ENCODE peak calls at places on chromosomes 6 and 20, in four cellular contexts. One of them, this sample, is unnamed.

GRCh38 chr20:32528291-32528891 is 56.7 kb downstream of the NOL4L start:
- DNase-seq in IMR-90: no peak
- DNase-seq in left ventricle myocardium inferior: peak; percentile 73
- DNase-seq in psoas muscle: no peak
- DNase-seq in this sample: peak; percentile 54

GRCh38 chr6:150492507-150492906 is 107.2 kb upstream of the PLEKHG1 start:
- DNase-seq in IMR-90: no peak
- DNase-seq in left ventricle myocardium inferior: no peak
- DNase-seq in psoas muscle: no peak
- DNase-seq in this sample: peak; percentile 22

GRCh38 chr6:156507106-156507505 is 270.1 kb upstream of the ARID1B start:
- DNase-seq in IMR-90: no peak
- DNase-seq in left ventricle myocardium inferior: no peak
- DNase-seq in psoas muscle: no peak
- DNase-seq in this sample: no peak

GRCh38 chr20:50294164-50295088 is 103.8 kb downstream of the CEBPB start:
- DNase-seq in IMR-90: no peak
- DNase-seq in left ventricle myocardium inferior: no peak
- DNase-seq in psoas muscle: peak; percentile 59
- DNase-seq in this sample: no peak

GRCh38 chr20:34522969-34523871 is 7.0 kb downstream of the DYNLRB1 start:
- DNase-seq in IMR-90: peak; percentile 81
- DNase-seq in left ventricle myocardium inferior: peak; percentile 32
- DNase-seq in psoas muscle: peak; percentile 79
- DNase-seq in this sample: peak; percentile 68

GRCh38 chr6:79947191-79948173 is at the start of gene ELOVL4:
- DNase-seq in IMR-90: peak; percentile 74
- DNase-seq in left ventricle myocardium inferior: peak; percentile 67
- DNase-seq in psoas muscle: peak; percentile 68
- DNase-seq in this sample: peak; percentile 88

GRCh38 chr6:163165922-163166321 is 248.6 kb upstream of the QKI start:
- DNase-seq in IMR-90: no peak
- DNase-seq in left ventricle myocardium inferior: no peak
- DNase-seq in psoas muscle: no peak
- DNase-seq in this sample: no peak

GRCh38 chr6:14665827-14666724 is 548.5 kb downstream of the CD83 start:
- DNase-seq in IMR-90: peak; percentile 100
- DNase-seq in left ventricle myocardium inferior: no peak
- DNase-seq in psoas muscle: no peak
- DNase-seq in this sample: peak; percentile 38

GRCh38 chr20:15406072-15406471 is 1068.7 kb upstream of the FLRT3 start:
- DNase-seq in IMR-90: no peak
- DNase-seq in left ventricle myocardium inferior: no peak
- DNase-seq in psoas muscle: no peak
- DNase-seq in this sample: no peak
- H3K4me1 ChIP-seq in IMR-90: no peaks in the 10 kb centered on the region
- H3K4me1 ChIP-seq in left ventricle myocardium inferior: no peaks in the 10 kb centered on the region
- H3K4me1 ChIP-seq in psoas muscle: no peaks in the 10 kb centered on the region
- H3K4me1 ChIP-seq in this sample: no peaks in the 10 kb centered on the region

DNA sequence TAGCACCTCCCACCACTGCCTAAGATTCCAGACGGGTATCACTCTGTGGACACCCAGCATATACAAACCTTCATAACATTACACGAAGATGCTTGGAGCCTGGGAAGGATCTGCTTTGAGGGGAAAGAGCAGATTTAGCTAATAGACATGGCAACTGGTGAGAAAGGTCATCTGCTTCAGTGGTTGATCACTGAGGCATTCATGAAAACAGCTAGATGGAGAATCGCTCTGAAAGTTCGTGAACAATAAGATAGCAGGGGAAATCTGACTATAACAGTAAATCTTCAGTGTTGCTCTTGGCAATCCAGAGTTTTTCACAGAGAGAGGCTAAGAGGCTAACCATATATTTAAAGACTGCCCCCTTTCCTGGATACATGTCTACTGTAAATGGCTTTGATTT is 245.3 kb downstream of the FARS2 start:
- DNase-seq in IMR-90: no peak
- DNase-seq in left ventricle myocardium inferior: no peak
- DNase-seq in psoas muscle: no peak
- DNase-seq in this sample: no peak
- H3K4me3 ChIP-seq in IMR-90: no peak overlapping the region
- H3K4me3 ChIP-seq in left ventricle myocardium inferior: no peak overlapping the region
- H3K4me3 ChIP-seq in psoas muscle: no peak overlapping the region
- H3K4me3 ChIP-seq in this sample: no peak overlapping the region

GRCh38 chr20:46406200-46406985 is at the start of gene ELMO2:
- DNase-seq in IMR-90: peak; percentile 95
- DNase-seq in left ventricle myocardium inferior: peak; percentile 99
- DNase-seq in psoas muscle: peak; percentile 97
- DNase-seq in this sample: peak; percentile 99

GRCh38 chr20:46406986-46407670 is 713 bp upstream of the ELMO2 start:
- DNase-seq in IMR-90: peak; percentile 15
- DNase-seq in left ventricle myocardium inferior: peak; percentile 69
- DNase-seq in psoas muscle: peak; percentile 87
- DNase-seq in this sample: peak; percentile 77

GRCh38 chr20:46411637-46412036 is 5.2 kb upstream of the ELMO2 start:
- DNase-seq in IMR-90: no peak
- DNase-seq in left ventricle myocardium inferior: no peak
- DNase-seq in psoas muscle: no peak
- DNase-seq in this sample: no peak

GRCh38 chr20:46408281-46408731 is 1.9 kb upstream of the ELMO2 start:
- DNase-seq in IMR-90: no peak
- DNase-seq in left ventricle myocardium inferior: no peak
- DNase-seq in psoas muscle: no peak
- DNase-seq in this sample: no peak

DNA sequence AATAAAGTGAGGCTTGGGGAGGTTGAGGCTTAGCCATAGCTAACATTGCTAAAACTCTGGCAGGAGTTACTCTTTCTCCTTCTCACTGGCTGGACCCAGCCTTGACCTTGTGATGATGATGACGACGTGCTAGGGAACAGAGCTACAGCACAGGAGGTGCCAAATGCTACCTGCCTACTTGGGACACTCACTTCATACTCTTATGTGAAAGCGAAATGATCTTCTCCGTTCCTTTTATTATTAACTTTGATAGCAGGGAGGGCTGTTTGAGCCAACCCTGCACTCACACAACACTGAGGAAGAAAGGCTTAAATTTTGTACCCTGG is 1.2 kb upstream of the ELMO2 start:
- DNase-seq in IMR-90: no peak
- DNase-seq in left ventricle myocardium inferior: no peak
- DNase-seq in psoas muscle: no peak
- DNase-seq in this sample: no peak
- H3K4me1 ChIP-seq in IMR-90: peaks cover 9% of the 10 kb centered on the region
- H3K4me1 ChIP-seq in left ventricle myocardium inferior: peaks cover 49% of the 10 kb centered on the region
- H3K4me1 ChIP-seq in psoas muscle: peaks cover 26% of the 10 kb centered on the region
- H3K4me1 ChIP-seq in this sample: peaks cover 22% of the 10 kb centered on the region

GRCh38 chr6:33392979-33393378 is 1.4 kb downstream of the KIFC1 start:
- DNase-seq in IMR-90: no peak
- DNase-seq in left ventricle myocardium inferior: no peak
- DNase-seq in psoas muscle: no peak
- DNase-seq in this sample: no peak

GRCh38 chr6:33391278-33392167 is at the start of gene KIFC1:
- DNase-seq in IMR-90: peak; percentile 100
- DNase-seq in left ventricle myocardium inferior: peak; percentile 99
- DNase-seq in psoas muscle: peak; percentile 100
- DNase-seq in this sample: peak; percentile 99

GRCh38 chr6:33390173-33390572 is 1.4 kb upstream of the KIFC1 start:
- DNase-seq in IMR-90: no peak
- DNase-seq in left ventricle myocardium inferior: no peak
- DNase-seq in psoas muscle: no peak
- DNase-seq in this sample: no peak

GRCh38 chr6:33392168-33392947 is 735 bp downstream of the KIFC1 start:
- DNase-seq in IMR-90: peak; percentile 44
- DNase-seq in left ventricle myocardium inferior: no peak
- DNase-seq in psoas muscle: no peak
- DNase-seq in this sample: no peak

DNA sequence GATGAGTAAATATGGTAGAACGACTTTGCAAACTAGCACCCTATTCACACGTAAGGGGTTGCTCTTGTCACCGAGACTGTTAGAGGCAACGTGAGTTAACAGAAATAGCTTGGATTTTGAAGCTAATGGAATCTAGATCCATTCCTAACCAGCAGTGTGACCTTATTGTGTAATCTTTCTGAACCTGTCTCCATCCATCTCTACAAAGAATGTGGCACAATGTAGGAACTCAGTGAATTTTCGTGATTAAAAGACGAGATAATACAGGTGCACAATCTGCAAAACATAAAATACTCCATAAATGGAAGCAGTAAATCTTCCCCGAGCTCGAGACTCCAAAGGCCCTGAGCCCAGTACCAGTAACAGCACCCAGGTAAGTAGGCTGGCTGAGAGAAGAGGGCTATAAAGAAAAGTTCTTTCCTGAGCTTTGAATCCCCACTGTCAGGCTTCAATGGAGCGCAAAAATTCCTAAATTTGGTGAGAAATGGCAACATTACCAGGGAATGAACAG is 801 bp upstream of the KIFC1 start:
- DNase-seq in IMR-90: no peak
- DNase-seq in left ventricle myocardium inferior: no peak
- DNase-seq in psoas muscle: no peak
- DNase-seq in this sample: no peak
- H3K4me3 ChIP-seq in IMR-90: peak overlapping the region; percentile 1
- H3K4me3 ChIP-seq in left ventricle myocardium inferior: peak overlapping the region; percentile 68
- H3K4me3 ChIP-seq in psoas muscle: peak overlapping the region; percentile 73
- H3K4me3 ChIP-seq in this sample: peak overlapping the region; percentile 51

GRCh38 chr20:17863209-17863576 is 105.4 kb downstream of the SNX5 start:
- DNase-seq in IMR-90: no peak
- DNase-seq in left ventricle myocardium inferior: no peak
- DNase-seq in psoas muscle: no peak
- DNase-seq in this sample: no peak
- H3K4me1 ChIP-seq in IMR-90: peaks cover 2% of the 10 kb centered on the region
- H3K4me1 ChIP-seq in left ventricle myocardium inferior: peaks cover 30% of the 10 kb centered on the region
- H3K4me1 ChIP-seq in psoas muscle: peaks cover 11% of the 10 kb centered on the region
- H3K4me1 ChIP-seq in this sample: peaks cover 20% of the 10 kb centered on the region

GRCh38 chr6:36129889-36130671 is at the start of gene MAPK13:
- DNase-seq in IMR-90: peak; percentile 40
- DNase-seq in left ventricle myocardium inferior: no peak
- DNase-seq in psoas muscle: no peak
- DNase-seq in this sample: no peak
- H3K4me3 ChIP-seq in IMR-90: peak within 1 kb of the TSS; percentile 6
- H3K4me3 ChIP-seq in left ventricle myocardium inferior: peak within 1 kb of the TSS; percentile 57
- H3K4me3 ChIP-seq in psoas muscle: peak within 1 kb of the TSS; percentile 62
- H3K4me3 ChIP-seq in this sample: peak within 1 kb of the TSS; percentile 66

GRCh38 chr20:60883517-60883916 is 368.5 kb upstream of the CDH4 start:
- DNase-seq in IMR-90: no peak
- DNase-seq in left ventricle myocardium inferior: no peak
- DNase-seq in psoas muscle: no peak
- DNase-seq in this sample: no peak

GRCh38 chr20:60882776-60883303 is 369.2 kb upstream of the CDH4 start:
- DNase-seq in IMR-90: no peak
- DNase-seq in left ventricle myocardium inferior: no peak
- DNase-seq in psoas muscle: no peak
- DNase-seq in this sample: no peak

GRCh38 chr20:60884277-60884676 is 367.8 kb upstream of the CDH4 start:
- DNase-seq in IMR-90: no peak
- DNase-seq in left ventricle myocardium inferior: no peak
- DNase-seq in psoas muscle: no peak
- DNase-seq in this sample: no peak
- H3K4me1 ChIP-seq in IMR-90: no peaks in the 10 kb centered on the region
- H3K4me1 ChIP-seq in left ventricle myocardium inferior: no peaks in the 10 kb centered on the region
- H3K4me1 ChIP-seq in psoas muscle: no peaks in the 10 kb centered on the region
- H3K4me1 ChIP-seq in this sample: no peaks in the 10 kb centered on the region

This sample was measured in testis.